ENCODE peak calls at places on chromosomes 1 and 21, in four cellular contexts. K, H, T and I are unnamed samples.

GRCh38 chr21:34933609-34934345 is 115.3 kb downstream of the RUNX1 start:
- DNase-seq in K (no peak), H (no peak), T (no peak), I (no peak)

GRCh38 chr1:64508521-64509096 is 38.7 kb downstream of the CACHD1 start:
- DNase-seq in K (no peak), H (no peak), T (no peak), I (no peak)

GRCh38 chr1:244952940-244953339 is 88.6 kb upstream of the HNRNPU start:
- DNase-seq in K (peak; percentile 24), H (no peak), T (no peak), I (no peak)

GRCh38 chr1:117367769-117368059 is 465 bp downstream of the MAN1A2 start:
- DNase-seq in K (no peak), H (no peak), T (no peak), I (no peak)

GRCh38 chr1:33420870-33421775 is 9.8 kb downstream of the PHC2 start:
- DNase-seq in K (no peak), H (no peak), T (no peak), I (no peak)

GRCh38 chr21:19256934-19257660 is 853.5 kb upstream of the TMPRSS15 start:
- DNase-seq in K (no peak), H (no peak), T (no peak), I (no peak)

GRCh38 chr1:183435497-183435896 is 17.3 kb upstream of the NMNAT2 start:
- DNase-seq in K (no peak), H (no peak), T (no peak), I (no peak)

GRCh38 chr21:39612233-39613028 is at the start of gene B3GALT5:
- DNase-seq in K (peak; percentile 80), H (no peak), T (no peak), I (no peak)

GRCh38 chr1:169103443-169103842 is 3.0 kb upstream of the ATP1B1 start:
- DNase-seq in K (no peak), H (no peak), T (no peak), I (no peak)

GRCh38 chr1:23561076-23561812 is 1.9 kb upstream of the ID3 start:
- DNase-seq in K (no peak), H (no peak), T (no peak), I (no peak)

GRCh38 chr1:198879711-198880306 is 241.0 kb downstream of the PTPRC start:
- DNase-seq in K (no peak), H (no peak), T (no peak), I (no peak)

GRCh38 chr1:2258996-2259395 is 30.9 kb downstream of the SKI start:
- DNase-seq in K (no peak), H (no peak), T (no peak), I (no peak)

GRCh38 chr1:77424236-77424635 is 142.4 kb downstream of the AK5 start:
- DNase-seq in K (no peak), H (no peak), T (no peak), I (no peak)

GRCh38 chr1:217747156-217747769 is 116.1 kb downstream of the SPATA17 start:
- DNase-seq in K (no peak), H (no peak), T (no peak), I (peak; percentile 13)
- TF ChIP-seq CTCF in K (no peak), H (peak; percentile 68), T (no peak), I (peak; percentile 53)

GRCh38 chr1:38839363-38839762 is 20.2 kb downstream of the RRAGC start:
- DNase-seq in K (no peak), H (no peak), T (no peak), I (no peak)
- TF ChIP-seq CBX5 in K (no peak), H (no peak), T (no peak), I (no peak)

GRCh38 chr1:59075021-59075420 is 221.9 kb upstream of the FGGY start:
- DNase-seq in K (no peak), H (no peak), T (no peak), I (no peak)

GRCh38 chr1:59077739-59078503 is 219.0 kb upstream of the FGGY start:
- DNase-seq in K (peak; percentile 60), H (no peak), T (no peak), I (no peak)

GRCh38 chr1:59078866-59079265 is 218.0 kb upstream of the FGGY start:
- DNase-seq in K (no peak), H (no peak), T (no peak), I (no peak)

GRCh38 chr1:59074574-59074973 is 222.3 kb upstream of the FGGY start:
- DNase-seq in K (no peak), H (no peak), T (no peak), I (peak; percentile 13)

DNA sequence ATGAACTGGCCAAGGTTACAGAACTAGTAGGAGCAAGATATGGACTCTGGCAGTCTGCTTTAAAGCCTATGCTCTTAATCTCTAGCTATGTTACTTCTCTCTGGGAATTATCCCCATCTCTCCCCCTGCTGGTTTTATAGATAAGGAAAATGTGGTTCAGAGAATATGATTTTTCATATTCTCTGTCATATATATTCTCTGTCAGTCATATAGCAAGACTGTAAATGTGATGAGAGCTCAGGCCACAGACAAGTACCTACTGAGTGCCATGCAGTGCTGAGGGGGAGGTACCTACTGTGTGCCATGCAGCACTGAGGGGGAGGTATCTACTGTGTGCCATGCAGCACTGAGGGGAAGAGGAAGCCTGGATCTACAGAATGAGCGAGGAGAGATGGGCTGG is 220.3 kb upstream of the FGGY start:
- DNase-seq in K (no peak), H (no peak), T (peak; percentile 59), I (no peak)
- TF ChIP-seq CTCF in K (no peak), H (no peak), T (no peak), I (no peak)

DNA sequence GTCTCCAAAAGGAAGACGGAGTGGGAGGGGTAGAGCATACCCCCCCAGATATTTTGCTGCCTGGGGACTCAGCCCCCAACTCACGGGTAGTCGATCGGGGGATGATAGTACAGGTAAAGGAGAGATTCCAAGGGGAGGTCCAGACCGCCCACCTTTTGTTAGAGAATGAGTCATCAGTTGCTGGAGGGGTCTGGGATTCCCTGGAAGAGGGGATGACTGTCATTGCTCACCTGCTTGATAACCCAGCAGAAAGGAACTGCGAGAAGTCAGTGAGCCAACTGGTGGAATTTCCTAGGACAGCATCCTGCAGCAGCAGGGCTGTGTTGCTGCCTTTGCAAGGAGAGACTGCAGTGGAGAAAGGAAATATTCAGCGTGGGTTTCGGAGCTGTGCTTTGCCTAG is 64.4 kb downstream of the MACF1 start:
- DNase-seq in K (peak; percentile 62), H (no peak), T (no peak), I (no peak)
- TF ChIP-seq CBX5 in K (no peak), H (no peak), T (no peak), I (no peak)

DNA sequence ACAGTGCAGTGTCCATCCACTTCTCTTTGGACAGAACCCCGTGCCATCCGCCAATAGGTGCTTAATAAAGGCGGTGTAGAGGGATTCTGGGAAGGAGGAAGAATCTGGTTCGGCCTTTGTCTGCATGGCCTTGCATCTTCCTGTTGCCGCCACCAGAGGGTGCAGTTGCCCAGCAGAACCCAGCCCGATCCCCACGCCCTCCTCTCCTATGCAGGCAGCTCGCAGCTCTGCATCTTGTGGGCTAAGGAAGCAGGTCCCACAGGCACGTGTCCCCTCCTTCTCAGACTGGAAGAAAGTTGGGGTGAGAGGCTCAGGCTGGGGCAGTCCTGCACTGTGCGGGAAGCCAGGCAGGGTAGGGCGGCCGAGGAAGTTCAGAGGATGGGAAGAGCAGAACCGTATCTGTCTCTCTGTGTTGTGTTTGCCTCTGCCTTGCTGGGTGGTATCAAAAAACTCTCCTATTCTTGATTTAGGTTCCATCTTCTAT is 20.8 kb downstream of the NAV1 start:
- DNase-seq in K (peak; percentile 88), H (peak; percentile 9), T (peak; percentile 93), I (peak; percentile 40)
- TF ChIP-seq CTCF in K (peak; percentile 95), H (peak; percentile 96), T (peak; percentile 99), I (peak; percentile 96)